ENCODE peak calls at places on chromosome 22, in five cellular contexts. D is psoas muscle; B is iris pigment epithelial cell; X is activated CD4-positive, alpha-beta T cell treated with anti-CD3 and anti-CD28 coated beads, Interleukin-2, amount 50 U/mL, for 24 hours; G is stimulated activated CD4-positive, alpha-beta T cell treated with anti-CD3 and anti-CD28 coated beads, Interleukin-4, amount 100 ng/mL, for 4 hours. T is an unnamed sample.

GRCh38 chr22:32622004-32622761 is 147.6 kb downstream of the FBXO7 start:
- DNase-seq in D (peak; percentile 78), B (peak; percentile 71), X (no peak), G (no peak), T (peak; percentile 69)

GRCh38 chr22:33553493-33553892 is 366.8 kb downstream of the LARGE1 start:
- DNase-seq in D (no peak), B (no peak), X (no peak), G (no peak), T (no peak)

GRCh38 chr22:33557836-33558235 is 362.4 kb downstream of the LARGE1 start:
- DNase-seq in D (no peak), B (no peak), X (no peak), G (no peak), T (no peak)

GRCh38 chr22:22558972-22559603 is at the start of gene PRAME:
- DNase-seq in D (peak; percentile 64), B (peak; percentile 55), X (peak; percentile 51), G (peak; percentile 38), T (peak; percentile 44)

GRCh38 chr22:48761546-48761945 is 1066.1 kb downstream of the BRD1 start:
- DNase-seq in D (no peak), B (no peak), X (no peak), G (no peak), T (no peak)

GRCh38 chr22:45649809-45650208 is 21.8 kb upstream of the ATXN10 start:
- DNase-seq in D (no peak), B (no peak), X (no peak), G (no peak), T (no peak)

GRCh38 chr22:30866216-30866615 is 102.4 kb downstream of the MORC2 start:
- DNase-seq in D (no peak), B (no peak), X (no peak), G (no peak), T (no peak)

GRCh38 chr22:29695129-29695926 is 24.5 kb upstream of the CABP7 start:
- DNase-seq in D (peak; percentile 84), B (no peak), X (no peak), G (no peak), T (no peak)

GRCh38 chr22:35257321-35258143 is at the start of gene HMGXB4:
- DNase-seq in D (peak; percentile 94), B (peak; percentile 91), X (peak; percentile 73), G (peak; percentile 87), T (peak; percentile 65)

GRCh38 chr22:45891471-45891995 is 85.4 kb downstream of the WNT7B start:
- DNase-seq in D (peak; percentile 38), B (no peak), X (no peak), G (no peak), T (no peak)

GRCh38 chr22:41831828-41832552 is 915 bp upstream of the SREBF2 start:
- DNase-seq in D (no peak), B (peak; percentile 29), X (no peak), G (no peak), T (peak; percentile 48)

GRCh38 chr22:39543095-39543494 is 10.5 kb upstream of the RPS19BP1 start:
- DNase-seq in D (no peak), B (peak; percentile 51), X (no peak), G (no peak), T (no peak)

GRCh38 chr22:39627865-39628562 is 57.5 kb downstream of the CACNA1I start:
- DNase-seq in D (no peak), B (no peak), X (no peak), G (no peak), T (no peak)

GRCh38 chr22:39536711-39537110 is 4.2 kb upstream of the RPS19BP1 start:
- DNase-seq in D (no peak), B (no peak), X (no peak), G (no peak), T (no peak)

GRCh38 chr22:19290400-19291217 is 910 bp downstream of the CLTCL1 start:
- DNase-seq in D (peak; percentile 67), B (no peak), X (no peak), G (no peak), T (no peak)

GRCh38 chr22:45931042-45931441 is 45.9 kb downstream of the WNT7B start:
- DNase-seq in D (no peak), B (no peak), X (no peak), G (no peak), T (no peak)

GRCh38 chr22:44085743-44086741 is 61.9 kb downstream of the PARVB start:
- DNase-seq in D (peak; percentile 91), B (peak; percentile 60), X (no peak), G (no peak), T (peak; percentile 86)

GRCh38 chr22:23098230-23098705 is 27.9 kb downstream of the GNAZ start:
- DNase-seq in D (no peak), B (no peak), X (no peak), G (no peak), T (no peak)